ENCODE peak calls at places on chromosomes 2 and 18, in five cellular contexts. One of them, this sample, is unnamed.

GRCh38 chr2:223442874-223443273 is 159.3 kb downstream of the SCG2 start:
- DNase-seq in GM12878: no peak
- DNase-seq in HCT116: no peak
- DNase-seq in HepG2: no peak
- DNase-seq in H1: no peak
- DNase-seq in this sample: no peak

GRCh38 chr2:168685619-168686453 is 116.6 kb upstream of the NOSTRIN start:
- DNase-seq in GM12878: no peak
- DNase-seq in HCT116: no peak
- DNase-seq in HepG2: no peak
- DNase-seq in H1: no peak
- DNase-seq in this sample: peak; percentile 37

GRCh38 chr2:215507126-215507525 is 71.3 kb upstream of the FN1 start:
- DNase-seq in GM12878: no peak
- DNase-seq in HCT116: no peak
- DNase-seq in HepG2: no peak
- DNase-seq in H1: no peak
- DNase-seq in this sample: no peak

GRCh38 chr2:68987051-68987503 is 12.6 kb downstream of the GKN1 start:
- DNase-seq in GM12878: no peak
- DNase-seq in HCT116: no peak
- DNase-seq in HepG2: no peak
- DNase-seq in H1: no peak
- DNase-seq in this sample: no peak

GRCh38 chr2:217802876-217803638 is 199.7 kb downstream of the TNS1 start:
- DNase-seq in GM12878: no peak
- DNase-seq in HCT116: no peak
- DNase-seq in HepG2: no peak
- DNase-seq in H1: no peak
- DNase-seq in this sample: no peak

GRCh38 chr2:176652300-176653182 is 383.3 kb downstream of the MTX2 start:
- DNase-seq in GM12878: no peak
- DNase-seq in HCT116: peak; percentile 39
- DNase-seq in HepG2: peak; percentile 66
- DNase-seq in H1: no peak
- DNase-seq in this sample: peak; percentile 42

GRCh38 chr18:53551868-53552426 is 672.5 kb downstream of the MBD2 start:
- DNase-seq in GM12878: no peak
- DNase-seq in HCT116: no peak
- DNase-seq in HepG2: no peak
- DNase-seq in H1: no peak
- DNase-seq in this sample: no peak

GRCh38 chr2:99439989-99440388 is 49.8 kb downstream of the REV1 start:
- DNase-seq in GM12878: no peak
- DNase-seq in HCT116: no peak
- DNase-seq in HepG2: no peak
- DNase-seq in H1: no peak
- DNase-seq in this sample: no peak

GRCh38 chr2:11097038-11097720 is 58.1 kb upstream of the SLC66A3 start:
- DNase-seq in GM12878: no peak
- DNase-seq in HCT116: no peak
- DNase-seq in HepG2: no peak
- DNase-seq in H1: no peak
- DNase-seq in this sample: no peak

GRCh38 chr2:151809073-151809383 is 19.2 kb downstream of the ARL5A start:
- DNase-seq in GM12878: no peak
- DNase-seq in HCT116: no peak
- DNase-seq in HepG2: peak; percentile 17
- DNase-seq in H1: no peak
- DNase-seq in this sample: no peak

DNA sequence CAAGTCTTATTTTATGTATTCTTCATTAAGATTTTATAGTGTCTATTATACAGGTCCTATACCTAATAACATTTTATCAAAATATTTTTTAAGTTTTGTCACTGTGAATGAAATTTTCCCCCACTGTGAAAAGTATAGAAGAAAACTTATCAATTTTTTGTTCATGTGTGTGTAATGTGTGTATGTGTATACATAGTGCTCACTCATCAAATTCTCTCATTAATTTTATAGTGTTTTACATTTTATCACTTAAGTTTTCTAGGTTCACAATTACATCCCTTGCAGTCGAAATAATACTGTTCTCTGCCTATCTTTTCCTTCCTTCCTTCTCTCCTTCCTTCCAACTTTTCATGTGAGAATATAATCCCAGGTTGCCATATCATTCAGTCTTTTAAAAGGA is 93.2 kb upstream of the FBXO11 start:
- DNase-seq in GM12878: no peak
- DNase-seq in HCT116: no peak
- DNase-seq in HepG2: no peak
- DNase-seq in H1: no peak
- DNase-seq in this sample: no peak
- TF ChIP-seq POLR2AphosphoS5 in GM12878: no peak
- TF ChIP-seq POLR2AphosphoS5 in HCT116: no peak
- TF ChIP-seq POLR2AphosphoS5 in HepG2: no peak
- TF ChIP-seq POLR2AphosphoS5 in H1: no peak
- TF ChIP-seq POLR2AphosphoS5 in this sample: no peak

DNA sequence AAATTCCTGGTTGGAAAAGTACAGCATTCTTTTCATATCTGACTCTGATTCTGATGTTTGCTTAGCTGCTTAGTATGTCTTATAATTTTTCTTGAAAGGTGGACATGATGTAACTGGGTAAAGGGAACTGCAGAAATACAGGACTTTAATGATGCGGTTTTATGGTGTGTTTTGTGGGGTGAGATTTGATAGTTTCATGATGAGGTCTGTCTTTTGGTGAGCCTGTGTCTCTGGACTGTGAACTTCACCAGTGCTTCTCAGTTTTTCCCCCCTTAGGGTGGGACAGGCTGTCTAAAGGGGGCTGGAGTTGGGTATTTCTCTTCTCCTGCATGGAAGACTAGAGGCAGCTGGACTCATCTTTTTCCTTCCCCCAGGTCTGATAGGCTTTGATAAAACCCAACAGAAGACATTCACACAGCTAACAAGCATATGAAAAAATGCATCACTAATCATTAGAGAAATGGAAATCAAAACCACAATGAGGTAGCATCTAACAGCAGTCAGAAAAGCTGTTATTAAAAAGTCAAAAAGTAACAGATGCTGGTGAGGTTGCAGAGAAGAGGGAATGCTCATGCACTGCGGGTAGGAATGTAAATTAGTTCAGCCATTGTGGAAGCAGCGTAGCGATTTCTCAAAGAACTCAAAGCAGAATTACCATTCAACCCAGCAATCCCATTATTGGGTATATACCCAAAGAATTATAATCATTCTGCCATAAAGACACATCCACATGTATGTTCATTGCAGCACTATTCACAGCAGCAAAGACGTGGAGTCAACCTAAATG is 77.6 kb downstream of the EPC2 start:
- DNase-seq in GM12878: no peak
- DNase-seq in HCT116: no peak
- DNase-seq in HepG2: no peak
- DNase-seq in H1: no peak
- DNase-seq in this sample: no peak
- H3K4me3 ChIP-seq in GM12878: no peak overlapping the region
- H3K4me3 ChIP-seq in HCT116: no peak overlapping the region
- H3K4me3 ChIP-seq in HepG2: no peak overlapping the region
- H3K4me3 ChIP-seq in H1: no peak overlapping the region
- H3K4me3 ChIP-seq in this sample: no peak overlapping the region

DNA sequence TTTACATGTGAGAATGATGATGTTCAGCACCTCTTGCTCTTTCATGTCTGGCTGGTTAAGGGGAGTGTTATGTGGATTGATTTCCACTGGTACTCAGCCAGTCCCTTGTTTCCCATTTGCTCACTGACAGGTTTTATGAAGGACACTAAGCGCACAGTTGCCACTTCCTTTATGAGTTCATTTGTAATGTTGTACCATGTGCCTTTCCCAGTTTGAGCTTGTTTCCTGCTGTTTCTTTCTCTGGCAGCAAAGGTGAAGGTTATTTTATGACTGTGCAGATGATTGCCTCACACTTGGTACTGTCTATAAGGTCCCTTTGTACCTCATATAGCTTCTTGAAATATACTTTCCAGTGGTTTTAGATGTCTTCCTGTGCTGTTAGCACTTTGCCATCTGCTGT is 1700.5 kb upstream of the TMEFF2 start:
- DNase-seq in GM12878: no peak
- DNase-seq in HCT116: no peak
- DNase-seq in HepG2: no peak
- DNase-seq in H1: no peak
- DNase-seq in this sample: no peak
- TF ChIP-seq MAX in GM12878: no peak
- TF ChIP-seq MAX in HCT116: no peak
- TF ChIP-seq MAX in HepG2: no peak
- TF ChIP-seq MAX in H1: no peak
- TF ChIP-seq MAX in this sample: no peak

GRCh38 chr2:188808921-188809320 is 165.3 kb upstream of the COL3A1 start:
- DNase-seq in GM12878: no peak
- DNase-seq in HCT116: no peak
- DNase-seq in HepG2: no peak
- DNase-seq in H1: no peak
- DNase-seq in this sample: no peak
- TF ChIP-seq POLR2AphosphoS5 in GM12878: no peak
- TF ChIP-seq POLR2AphosphoS5 in HCT116: no peak
- TF ChIP-seq POLR2AphosphoS5 in HepG2: no peak
- TF ChIP-seq POLR2AphosphoS5 in H1: no peak
- TF ChIP-seq POLR2AphosphoS5 in this sample: peak; percentile 57

DNA sequence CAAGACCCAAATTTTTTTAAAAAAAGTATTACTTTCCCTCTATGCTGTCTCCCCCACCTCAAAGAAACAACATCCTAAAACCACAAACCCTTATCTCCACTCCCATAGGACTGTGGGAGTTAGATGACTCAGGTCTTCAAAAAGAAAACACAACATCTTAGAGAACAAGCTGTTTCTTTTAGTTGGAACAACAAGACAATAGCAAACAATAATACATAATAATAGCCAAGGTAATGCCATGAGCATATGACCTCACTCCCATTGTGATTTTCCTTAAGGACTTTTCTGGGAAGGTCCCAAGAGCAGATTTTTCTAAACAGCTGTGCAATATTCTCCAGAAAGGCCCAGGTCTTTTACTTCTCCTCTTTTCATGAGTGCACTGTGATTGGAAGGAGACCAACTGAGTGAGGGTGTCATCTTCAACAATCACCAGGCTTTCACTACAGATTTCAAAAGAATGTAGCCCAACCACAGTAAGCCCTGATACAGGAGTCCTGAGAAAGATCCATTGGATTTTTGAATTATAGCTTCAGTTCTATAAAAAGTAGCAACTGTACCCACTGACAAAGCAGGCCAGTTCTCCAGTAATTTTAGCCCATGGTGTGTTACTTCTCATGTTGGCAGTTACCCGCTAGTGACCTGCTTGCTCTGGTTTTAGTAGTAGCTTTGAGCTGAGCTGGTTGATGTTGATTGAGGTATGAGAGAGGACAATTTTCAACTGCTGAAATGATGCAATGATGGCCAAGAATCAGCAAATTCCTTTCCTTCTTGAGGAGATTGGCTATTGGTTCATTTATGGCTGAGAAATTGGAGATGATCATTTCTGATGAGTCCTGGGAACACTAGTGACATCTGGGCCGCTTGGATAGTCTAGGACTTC is 144.5 kb upstream of the TCF4 start:
- DNase-seq in GM12878: no peak
- DNase-seq in HCT116: no peak
- DNase-seq in HepG2: no peak
- DNase-seq in H1: no peak
- DNase-seq in this sample: no peak
- H3K4me3 ChIP-seq in GM12878: no peak overlapping the region
- H3K4me3 ChIP-seq in HCT116: no peak overlapping the region
- H3K4me3 ChIP-seq in HepG2: no peak overlapping the region
- H3K4me3 ChIP-seq in H1: no peak overlapping the region
- H3K4me3 ChIP-seq in this sample: no peak overlapping the region

GRCh38 chr2:210363876-210364275 is 48.9 kb upstream of the MYL1 start:
- DNase-seq in GM12878: no peak
- DNase-seq in HCT116: no peak
- DNase-seq in HepG2: peak; percentile 63
- DNase-seq in H1: no peak
- DNase-seq in this sample: no peak
- TF ChIP-seq MAX in GM12878: no peak
- TF ChIP-seq MAX in HCT116: no peak
- TF ChIP-seq MAX in HepG2: no peak
- TF ChIP-seq MAX in H1: no peak
- TF ChIP-seq MAX in this sample: no peak

GRCh38 chr18:26185267-26185666 is 41.0 kb upstream of the TAF4B start:
- DNase-seq in GM12878: no peak
- DNase-seq in HCT116: peak; percentile 48
- DNase-seq in HepG2: peak; percentile 5
- DNase-seq in H1: no peak
- DNase-seq in this sample: no peak

GRCh38 chr18:26192233-26192632 is 34.0 kb upstream of the TAF4B start:
- DNase-seq in GM12878: no peak
- DNase-seq in HCT116: no peak
- DNase-seq in HepG2: no peak
- DNase-seq in H1: no peak
- DNase-seq in this sample: no peak

DNA sequence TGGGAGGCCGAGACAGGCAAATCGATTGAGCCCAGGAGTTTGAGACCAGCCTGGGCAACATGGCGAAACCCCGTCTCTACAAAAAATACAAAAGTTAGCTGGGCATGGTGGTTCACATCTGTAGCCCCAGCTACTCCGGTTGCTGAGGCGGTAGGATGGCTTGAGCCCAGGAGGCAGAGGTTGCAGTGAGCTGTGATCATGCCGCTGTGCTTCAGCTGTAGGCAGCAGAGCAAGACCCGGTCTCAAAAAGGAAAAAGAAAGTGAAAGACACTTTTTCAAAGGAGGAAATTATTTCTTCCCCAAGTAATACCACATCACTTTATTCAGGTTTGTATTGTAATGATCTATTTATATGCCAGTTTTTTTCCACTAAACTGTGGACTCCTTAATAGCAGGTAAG is 35.7 kb upstream of the TAF4B start:
- DNase-seq in GM12878: peak; percentile 74
- DNase-seq in HCT116: no peak
- DNase-seq in HepG2: no peak
- DNase-seq in H1: no peak
- DNase-seq in this sample: no peak
- TF ChIP-seq POLR2AphosphoS5 in GM12878: no peak
- TF ChIP-seq POLR2AphosphoS5 in HCT116: no peak
- TF ChIP-seq POLR2AphosphoS5 in HepG2: no peak
- TF ChIP-seq POLR2AphosphoS5 in H1: no peak
- TF ChIP-seq POLR2AphosphoS5 in this sample: no peak

This sample was measured in SK-N-SH.